ENCODE peak calls at places on chromosomes 3 and 15, in seven cellular contexts. I is coronary artery, K is LNCaP clone FGC, X is HCT116, S is astrocyte of the spinal cord, U is fibroblast of mammary gland, D is transverse colon. F is an unnamed sample.

GRCh38 chr3:23406576-23406975 is 203.4 kb downstream of the UBE2E2 start:
- DNase-seq in D (no peak), K (peak; percentile 31), X (no peak), S (peak; percentile 17), U (no peak), I (no peak), F (peak; percentile 66)

GRCh38 chr3:183825380-183826161 is at the start of gene MAP6D1:
- DNase-seq in D (peak; percentile 13), I (no peak), X (peak; percentile 22), U (peak; percentile 34), K (no peak), S (peak; percentile 39), F (peak; percentile 77)

GRCh38 chr15:64137226-64137833 is 14.2 kb upstream of the SNX22 start:
- DNase-seq in I (no peak), D (no peak), X (no peak), S (no peak), U (no peak), K (no peak), F (no peak)

GRCh38 chr15:88179562-88179961 is 77.0 kb downstream of the NTRK3 start:
- DNase-seq in I (no peak), S (no peak), X (no peak), D (no peak), K (no peak), U (no peak), F (no peak)

GRCh38 chr3:159751141-159751540 is 237.5 kb upstream of the IL12A start:
- DNase-seq in U (no peak), K (no peak), I (no peak), D (no peak), S (peak; percentile 30), X (no peak), F (no peak)

GRCh38 chr3:120506828-120507774 is 56.3 kb upstream of the FSTL1 start:
- DNase-seq in K (no peak), I (no peak), U (peak; percentile 87), S (peak; percentile 61), X (peak; percentile 13), D (peak; percentile 50), F (peak; percentile 72)

GRCh38 chr3:6516694-6517093 is 344.2 kb upstream of the GRM7 start:
- DNase-seq in I (no peak), S (no peak), K (no peak), X (no peak), U (no peak), D (no peak), F (no peak)

GRCh38 chr15:98751767-98752166 is 103.4 kb downstream of the IGF1R start:
- DNase-seq in S (no peak), K (no peak), U (no peak), I (no peak), D (no peak), X (no peak), F (no peak)

GRCh38 chr3:7543294-7543693 is 682.4 kb downstream of the GRM7 start:
- DNase-seq in X (no peak), I (no peak), K (no peak), U (no peak), S (peak; percentile 17), D (no peak), F (no peak)

GRCh38 chr3:171127611-171128010 is 101.1 kb upstream of the SLC2A2 start:
- DNase-seq in U (no peak), S (no peak), D (no peak), I (no peak), X (no peak), K (no peak), F (no peak)

GRCh38 chr15:78000927-78001249 is 76.6 kb downstream of the TBC1D2B start:
- DNase-seq in X (no peak), K (no peak), I (no peak), D (no peak), U (no peak), S (no peak), F (no peak)

GRCh38 chr3:141795719-141796435 is 32.7 kb downstream of the GRK7 start:
- DNase-seq in S (peak; percentile 18), I (no peak), X (no peak), D (peak; percentile 42), K (no peak), U (peak; percentile 82), F (peak; percentile 91)

GRCh38 chr3:11680509-11680908 is 36.8 kb upstream of the VGLL4 start:
- DNase-seq in U (no peak), I (no peak), K (no peak), D (no peak), S (no peak), X (no peak), F (no peak)

GRCh38 chr3:127002195-127003174 is 19.6 kb downstream of the PLXNA1 start:
- DNase-seq in I (peak; percentile 94), X (no peak), U (peak; percentile 90), K (no peak), S (peak; percentile 93), D (peak; percentile 55), F (peak; percentile 98)

GRCh38 chr3:33218446-33219174 is at the start of gene SUSD5:
- DNase-seq in S (peak; percentile 57), X (no peak), U (peak; percentile 25), D (no peak), K (no peak), I (peak; percentile 77), F (peak; percentile 83)
- H3K4me3 ChIP-seq in S (peak within 1 kb of the TSS; percentile 58), X (no peak within 1 kb of the TSS), U (peak within 1 kb of the TSS; percentile 23), D (peak within 1 kb of the TSS; percentile 26), K (peak within 1 kb of the TSS; percentile 18), I (peak within 1 kb of the TSS; percentile 79), F (peak within 1 kb of the TSS; percentile 47)

GRCh38 chr3:121989943-121990342 is 32.1 kb downstream of the ILDR1 start:
- DNase-seq in K (peak; percentile 53), U (no peak), X (no peak), I (no peak), D (no peak), S (no peak), F (no peak)
- TF ChIP-seq CTCF in K (peak; percentile 67), U (no peak), X (no peak), I (no peak), D (no peak), S (no peak), F (no peak)

GRCh38 chr3:122183893-122184590 is 574 bp downstream of the CASR start:
- DNase-seq in U (no peak), D (no peak), K (no peak), X (no peak), S (no peak), I (no peak), F (no peak)

GRCh38 chr3:122188758-122189157 is 5.3 kb downstream of the CASR start:
- DNase-seq in K (no peak), I (no peak), U (no peak), S (no peak), X (no peak), D (no peak), F (no peak)

GRCh38 chr3:122186372-122186771 is 2.9 kb downstream of the CASR start:
- DNase-seq in X (no peak), U (no peak), D (peak; percentile 13), I (no peak), K (peak; percentile 46), S (no peak), F (no peak)

GRCh38 chr3:122183521-122183892 is at the start of gene CASR:
- DNase-seq in X (no peak), D (peak; percentile 9), K (no peak), S (no peak), U (no peak), I (no peak), F (peak; percentile 8)

GRCh38 chr3:122184591-122184929 is 1.1 kb downstream of the CASR start:
- DNase-seq in U (no peak), D (no peak), K (no peak), S (no peak), I (no peak), X (no peak), F (no peak)
- H3K4me3 ChIP-seq in U (no peak overlapping the region), D (no peak overlapping the region), K (no peak overlapping the region), S (no peak overlapping the region), I (peak overlapping the region; percentile 54), X (no peak overlapping the region), F (no peak overlapping the region)

GRCh38 chr3:196985954-196986885 is 17.6 kb upstream of the PIGZ start:
- DNase-seq in I (no peak), U (no peak), K (no peak), X (no peak), S (no peak), D (no peak), F (no peak)
- TF ChIP-seq CTCF in I (no peak), U (peak; percentile 11), K (no peak), X (no peak), S (no peak), D (no peak), F (no peak)

GRCh38 chr3:190375671-190376070 is 12.3 kb upstream of the CLDN16 start:
- DNase-seq in K (no peak), S (no peak), U (no peak), X (no peak), D (no peak), I (no peak), F (no peak)
- H3K4me3 ChIP-seq in K (no peak overlapping the region), S (no peak overlapping the region), U (no peak overlapping the region), X (no peak overlapping the region), D (no peak overlapping the region), I (no peak overlapping the region), F (no peak overlapping the region)

GRCh38 chr3:151976211-151977050 is 103.0 kb downstream of the SUCNR1 start:
- DNase-seq in D (no peak), X (peak; percentile 94), U (peak; percentile 98), S (peak; percentile 98), K (no peak), I (no peak), F (peak; percentile 96)
- TF ChIP-seq CTCF in D (no peak), X (no peak), U (no peak), S (no peak), K (no peak), I (no peak), F (no peak)

DNA sequence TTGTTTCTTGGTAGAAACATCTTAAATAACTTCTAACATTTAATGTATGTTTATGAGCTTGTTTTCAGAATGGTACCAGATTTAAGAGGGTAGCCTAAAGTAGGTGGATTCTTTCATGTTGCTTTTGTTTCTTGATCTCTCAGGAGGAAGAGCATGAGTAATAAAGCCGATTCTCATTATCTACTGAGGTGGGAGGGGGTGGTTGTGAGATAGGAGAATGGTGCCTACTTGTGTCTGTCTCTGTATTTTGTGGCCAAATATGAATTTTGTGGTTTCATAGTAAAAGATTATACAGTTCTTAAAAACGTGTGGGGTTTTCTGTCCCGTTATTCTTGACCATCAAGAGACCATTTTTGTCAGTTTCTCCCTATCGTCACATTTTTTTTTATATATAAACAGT is 2.2 kb downstream of the ATP2C1 start:
- DNase-seq in U (no peak), S (no peak), D (no peak), X (no peak), I (no peak), K (no peak), F (no peak)
- H3K4me3 ChIP-seq in U (no peak overlapping the region), S (peak overlapping the region; percentile 92), D (no peak overlapping the region), X (peak overlapping the region; percentile 89), I (no peak overlapping the region), K (no peak overlapping the region), F (peak overlapping the region; percentile 73)